ENCODE peak calls at places on chromosomes 4 and X, in eight cellular contexts. One of them, this sample, is unnamed.

GRCh38 chr4:1342003-1342402 is 5.0 kb upstream of the UVSSA start:
- DNase-seq in SK-N-DZ: no peak
- DNase-seq in BJ: no peak
- DNase-seq in nucleus accumbens: no peak
- DNase-seq in MV-4-11: no peak
- DNase-seq in germinal center: no peak
- DNase-seq in skeletal muscle cell: no peak
- DNase-seq in stimulated activated naive CD4-positive, alpha-beta T cell: no peak
- DNase-seq in this sample: no peak

GRCh38 chr4:3863841-3864734 is 97.9 kb downstream of the ADRA2C start:
- DNase-seq in SK-N-DZ: no peak
- DNase-seq in BJ: no peak
- DNase-seq in nucleus accumbens: no peak
- DNase-seq in MV-4-11: no peak
- DNase-seq in germinal center: no peak
- DNase-seq in skeletal muscle cell: no peak
- DNase-seq in stimulated activated naive CD4-positive, alpha-beta T cell: no peak
- DNase-seq in this sample: no peak

GRCh38 chrX:106263817-106264216 is 95.7 kb downstream of the PWWP3B start:
- DNase-seq in SK-N-DZ: no peak
- DNase-seq in BJ: no peak
- DNase-seq in nucleus accumbens: no peak
- DNase-seq in MV-4-11: peak
- DNase-seq in germinal center: no peak
- DNase-seq in skeletal muscle cell: peak
- DNase-seq in stimulated activated naive CD4-positive, alpha-beta T cell: no peak
- DNase-seq in this sample: no peak

GRCh38 chr4:136571315-136571714 is 961.0 kb downstream of the PCDH18 start:
- DNase-seq in SK-N-DZ: no peak
- DNase-seq in BJ: no peak
- DNase-seq in nucleus accumbens: no peak
- DNase-seq in MV-4-11: no peak
- DNase-seq in germinal center: no peak
- DNase-seq in skeletal muscle cell: no peak
- DNase-seq in stimulated activated naive CD4-positive, alpha-beta T cell: no peak
- DNase-seq in this sample: no peak

GRCh38 chr4:101258782-101259353 is 88.5 kb downstream of the PPP3CA start:
- DNase-seq in SK-N-DZ: no peak
- DNase-seq in BJ: peak
- DNase-seq in nucleus accumbens: no peak
- DNase-seq in MV-4-11: no peak
- DNase-seq in germinal center: no peak
- DNase-seq in skeletal muscle cell: no peak
- DNase-seq in stimulated activated naive CD4-positive, alpha-beta T cell: no peak
- DNase-seq in this sample: no peak

GRCh38 chr4:87188063-87188462 is 32.4 kb downstream of the KLHL8 start:
- DNase-seq in SK-N-DZ: no peak
- DNase-seq in BJ: no peak
- DNase-seq in nucleus accumbens: no peak
- DNase-seq in MV-4-11: no peak
- DNase-seq in germinal center: no peak
- DNase-seq in skeletal muscle cell: peak
- DNase-seq in stimulated activated naive CD4-positive, alpha-beta T cell: no peak
- DNase-seq in this sample: no peak

GRCh38 chr4:81632581-81633247 is 161.0 kb upstream of the RASGEF1B start:
- DNase-seq in SK-N-DZ: no peak
- DNase-seq in BJ: no peak
- DNase-seq in nucleus accumbens: no peak
- DNase-seq in MV-4-11: no peak
- DNase-seq in germinal center: no peak
- DNase-seq in skeletal muscle cell: no peak
- DNase-seq in stimulated activated naive CD4-positive, alpha-beta T cell: no peak
- DNase-seq in this sample: no peak

GRCh38 chr4:123936615-123937014 is 540.0 kb downstream of the SPRY1 start:
- DNase-seq in SK-N-DZ: no peak
- DNase-seq in BJ: no peak
- DNase-seq in nucleus accumbens: no peak
- DNase-seq in MV-4-11: no peak
- DNase-seq in germinal center: no peak
- DNase-seq in skeletal muscle cell: no peak
- DNase-seq in stimulated activated naive CD4-positive, alpha-beta T cell: no peak
- DNase-seq in this sample: no peak

GRCh38 chr4:173235050-173235449 is 66.4 kb downstream of the GALNT7 start:
- DNase-seq in SK-N-DZ: peak
- DNase-seq in BJ: no peak
- DNase-seq in nucleus accumbens: no peak
- DNase-seq in MV-4-11: no peak
- DNase-seq in germinal center: no peak
- DNase-seq in skeletal muscle cell: no peak
- DNase-seq in stimulated activated naive CD4-positive, alpha-beta T cell: no peak
- DNase-seq in this sample: peak

GRCh38 chr4:32909722-32910121 is 2189.6 kb downstream of the PCDH7 start:
- DNase-seq in SK-N-DZ: no peak
- DNase-seq in BJ: no peak
- DNase-seq in nucleus accumbens: no peak
- DNase-seq in MV-4-11: no peak
- DNase-seq in germinal center: no peak
- DNase-seq in skeletal muscle cell: no peak
- DNase-seq in stimulated activated naive CD4-positive, alpha-beta T cell: no peak
- DNase-seq in this sample: peak

GRCh38 chrX:112910418-112910817 is 69.8 kb upstream of the AMOT start:
- DNase-seq in SK-N-DZ: no peak
- DNase-seq in BJ: no peak
- DNase-seq in nucleus accumbens: no peak
- DNase-seq in MV-4-11: no peak
- DNase-seq in germinal center: no peak
- DNase-seq in skeletal muscle cell: no peak
- DNase-seq in stimulated activated naive CD4-positive, alpha-beta T cell: no peak
- DNase-seq in this sample: no peak

GRCh38 chr4:98657531-98658286 is 702 bp downstream of the TSPAN5 start:
- DNase-seq in SK-N-DZ: peak
- DNase-seq in BJ: no peak
- DNase-seq in nucleus accumbens: peak
- DNase-seq in MV-4-11: no peak
- DNase-seq in germinal center: peak
- DNase-seq in skeletal muscle cell: peak
- DNase-seq in stimulated activated naive CD4-positive, alpha-beta T cell: peak
- DNase-seq in this sample: peak

GRCh38 chrX:2767631-2768455 is 16.0 kb downstream of the XG start:
- DNase-seq in SK-N-DZ: peak
- DNase-seq in BJ: no peak
- DNase-seq in nucleus accumbens: no peak
- DNase-seq in MV-4-11: peak
- DNase-seq in germinal center: no peak
- DNase-seq in skeletal muscle cell: no peak
- DNase-seq in stimulated activated naive CD4-positive, alpha-beta T cell: no peak
- DNase-seq in this sample: no peak